ENCODE peak calls at places on chromosomes 5 and 9, in nine cellular contexts. I, W, S, E, A, N, Q, T and Y are unnamed samples.
A peak's percentile ranks its signal among the peaks of the same experiment; 100 is the strongest.

GRCh38 chr5:145350501-145350900 is 484.6 kb downstream of the PRELID2 start:
- DNase-seq in E (no peak), W (no peak), Q (no peak), T (no peak), S (peak; percentile 19), A (no peak), N (no peak), I (no peak), Y (no peak)

GRCh38 chr5:139178948-139179347 is 19.2 kb downstream of the SIL1 start:
- DNase-seq in A (no peak), E (peak; percentile 32), S (peak; percentile 45), N (no peak), W (no peak), T (peak; percentile 38), Q (peak; percentile 69), I (no peak), Y (no peak)

GRCh38 chr5:91591076-91591475 is 208.0 kb upstream of the ARRDC3 start:
- DNase-seq in I (no peak), S (no peak), N (no peak), T (no peak), Q (no peak), E (no peak), W (peak; percentile 10), A (no peak), Y (no peak)

GRCh38 chr5:158468444-158468843 is 609.5 kb upstream of the CLINT1 start:
- DNase-seq in N (no peak), I (no peak), W (no peak), E (no peak), Q (no peak), S (no peak), T (no peak), A (no peak), Y (no peak)

GRCh38 chr5:59684388-59685003 is 209.0 kb downstream of the PDE4D start:
- DNase-seq in A (no peak), Q (no peak), T (no peak), S (no peak), N (no peak), W (no peak), E (no peak), I (no peak), Y (no peak)

GRCh38 chr5:160333726-160334125 is 21.4 kb upstream of the CCNJL start:
- DNase-seq in Q (no peak), T (no peak), N (no peak), E (no peak), W (peak; percentile 75), S (peak; percentile 79), A (no peak), I (no peak), Y (no peak)

GRCh38 chr5:75509956-75510355 is 1.5 kb downstream of the CERT1 start:
- DNase-seq in W (peak; percentile 47), A (no peak), S (peak; percentile 77), T (peak; percentile 43), E (no peak), Q (no peak), N (no peak), I (no peak), Y (peak; percentile 48)

GRCh38 chr5:124990723-124991122 is 244.3 kb upstream of the ZNF608 start:
- DNase-seq in I (no peak), A (peak; percentile 70), W (no peak), E (no peak), S (no peak), N (no peak), T (peak; percentile 55), Q (no peak), Y (no peak)

GRCh38 chr5:133041157-133041784 is 10.5 kb upstream of the HSPA4 start:
- DNase-seq in A (no peak), W (no peak), E (no peak), T (no peak), Q (no peak), S (no peak), I (no peak), N (no peak), Y (no peak)

GRCh38 chr5:142540774-142541466 is 145.0 kb downstream of the FGF1 start:
- DNase-seq in T (no peak), Q (peak; percentile 24), A (no peak), W (no peak), S (peak; percentile 85), E (peak; percentile 66), N (peak; percentile 66), I (peak; percentile 76), Y (no peak)

GRCh38 chr5:155211764-155212163 is 198.2 kb downstream of the KIF4B start:
- DNase-seq in W (no peak), I (no peak), T (no peak), Q (no peak), N (no peak), E (no peak), S (no peak), A (no peak), Y (no peak)

GRCh38 chr5:15499528-15500325 is at the start of gene FBXL7:
- DNase-seq in A (peak; percentile 65), E (peak; percentile 89), S (peak; percentile 95), Q (peak; percentile 28), T (peak; percentile 87), W (no peak), I (peak; percentile 90), N (peak; percentile 85), Y (peak; percentile 55)

GRCh38 chr5:543755-544674 is 19.8 kb upstream of the SLC9A3 start:
- DNase-seq in A (peak; percentile 78), I (peak; percentile 76), E (peak; percentile 46), W (peak; percentile 93), Q (peak; percentile 13), N (peak; percentile 44), T (no peak), S (no peak), Y (peak; percentile 21)

GRCh38 chr5:135944967-135945560 is 9.7 kb downstream of the LECT2 start:
- DNase-seq in S (peak; percentile 96), E (peak; percentile 56), W (peak; percentile 76), T (peak; percentile 91), Q (peak; percentile 56), N (no peak), A (no peak), I (no peak), Y (peak; percentile 26)

GRCh38 chr5:119333421-119333851 is 22.4 kb upstream of the TNFAIP8 start:
- DNase-seq in Q (no peak), E (no peak), I (no peak), W (no peak), A (no peak), T (no peak), S (no peak), N (no peak), Y (no peak)
- H3K4me3 ChIP-seq in Q (no peak overlapping the region), E (peak overlapping the region; percentile 33), I (no peak overlapping the region), W (no peak overlapping the region), A (no peak overlapping the region), T (no peak overlapping the region), S (no peak overlapping the region), N (peak overlapping the region; percentile 59), Y (no peak overlapping the region)

GRCh38 chr5:103228056-103228455 is 30.5 kb upstream of the MACIR start:
- DNase-seq in Q (no peak), W (no peak), S (peak; percentile 45), T (no peak), I (no peak), N (no peak), E (no peak), A (no peak), Y (no peak)

GRCh38 chr5:103223031-103223955 is 35.3 kb upstream of the MACIR start:
- DNase-seq in T (no peak), W (no peak), I (peak; percentile 55), E (no peak), Q (no peak), S (no peak), N (no peak), A (no peak), Y (no peak)

GRCh38 chr5:103224118-103224893 is 34.3 kb upstream of the MACIR start:
- DNase-seq in N (no peak), S (peak; percentile 88), Q (peak; percentile 43), A (peak; percentile 24), E (no peak), T (peak; percentile 79), I (peak; percentile 47), W (peak; percentile 80), Y (no peak)

GRCh38 chr5:103228588-103228987 is 30.0 kb upstream of the MACIR start:
- DNase-seq in I (no peak), S (no peak), E (no peak), A (no peak), W (no peak), T (no peak), Q (no peak), N (no peak), Y (no peak)

DNA sequence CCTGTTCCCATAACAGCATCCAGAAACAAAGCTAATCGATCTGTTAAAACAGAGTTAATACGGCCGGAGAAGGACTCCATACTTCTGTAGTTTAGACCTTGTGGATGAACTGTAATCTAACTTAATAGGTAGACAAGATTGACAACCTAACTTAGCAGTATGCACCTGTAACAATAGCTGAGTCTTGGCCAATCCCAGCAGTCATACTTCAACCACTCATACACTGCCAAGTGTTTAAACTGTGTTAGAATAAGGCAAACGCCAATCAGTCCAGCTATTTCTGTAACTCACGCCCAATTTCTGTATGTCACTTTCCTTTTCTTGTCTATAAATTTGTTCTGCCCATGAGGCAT is 33.7 kb upstream of the MACIR start:
- DNase-seq in E (no peak), Q (no peak), S (no peak), I (no peak), T (no peak), A (no peak), W (no peak), N (no peak), Y (no peak)
- H3K4me3 ChIP-seq in E (no peak overlapping the region), Q (no peak overlapping the region), S (no peak overlapping the region), I (no peak overlapping the region), T (no peak overlapping the region), A (no peak overlapping the region), W (no peak overlapping the region), N (no peak overlapping the region), Y (no peak overlapping the region)

GRCh38 chr9:89676281-89676680 is 71.5 kb downstream of the GADD45G start:
- DNase-seq in A (peak; percentile 85), S (no peak), I (no peak), W (no peak), T (no peak), N (peak; percentile 75), E (peak; percentile 69), Q (peak; percentile 99), Y (peak; percentile 58)

GRCh38 chr9:89679581-89679980 is 74.8 kb downstream of the GADD45G start:
- DNase-seq in W (no peak), I (no peak), T (no peak), A (no peak), S (no peak), E (no peak), N (no peak), Q (no peak), Y (no peak)

GRCh38 chr9:89677696-89678393 is 73.0 kb downstream of the GADD45G start:
- DNase-seq in S (no peak), I (no peak), A (no peak), W (no peak), T (no peak), E (no peak), Q (peak; percentile 65), N (no peak), Y (no peak)

GRCh38 chr9:89679006-89679395 is 74.2 kb downstream of the GADD45G start:
- DNase-seq in S (no peak), E (no peak), A (no peak), N (no peak), W (no peak), Q (no peak), T (no peak), I (no peak), Y (no peak)

GRCh38 chr9:89678394-89679005 is 73.7 kb downstream of the GADD45G start:
- DNase-seq in N (no peak), S (no peak), E (no peak), Q (peak; percentile 55), T (no peak), A (no peak), W (no peak), I (no peak), Y (no peak)
- H3K4me3 ChIP-seq in N (no peak overlapping the region), S (no peak overlapping the region), E (no peak overlapping the region), Q (no peak overlapping the region), T (no peak overlapping the region), A (no peak overlapping the region), W (no peak overlapping the region), I (no peak overlapping the region), Y (no peak overlapping the region)

GRCh38 chr5:11269515-11269914 is 508.5 kb upstream of the DAP start:
- DNase-seq in I (no peak), T (no peak), A (no peak), S (no peak), W (no peak), E (no peak), N (no peak), Q (no peak), Y (no peak)
- H3K4me3 ChIP-seq in I (no peak overlapping the region), T (no peak overlapping the region), A (no peak overlapping the region), S (no peak overlapping the region), W (no peak overlapping the region), E (no peak overlapping the region), N (no peak overlapping the region), Q (no peak overlapping the region), Y (no peak overlapping the region)